ENCODE peak calls at places on chromosomes 3 and 15, in nine cellular contexts. G is T-helper 1 cell; C is effector memory CD8-positive, alpha-beta T cell; Y is EL; A is central memory CD4-positive, alpha-beta T cell; J is H7; H is AG04449; U is NCI-H1092; S is activated naive CD8-positive, alpha-beta T cell treated with anti-CD3 and anti-CD28 coated beads, Interleukin-2, amount 50 U/mL, for 16 hours. F is an unnamed sample.

GRCh38 chr3:192303235-192303634 is 424.1 kb downstream of the FGF12 start:
- DNase-seq in G (no peak), C (no peak), Y (no peak), A (no peak), J (peak; percentile 0), H (no peak), U (no peak), S (no peak), F (no peak)

GRCh38 chr3:78201066-78201465 is 1161.2 kb downstream of the ROBO2 start:
- DNase-seq in G (no peak), C (no peak), Y (no peak), A (no peak), J (no peak), H (no peak), U (no peak), S (no peak), F (no peak)

GRCh38 chr3:12187448-12188327 is 29.0 kb upstream of the TIMP4 start:
- DNase-seq in G (no peak), C (no peak), Y (peak; percentile 61), A (no peak), J (no peak), H (no peak), U (no peak), S (no peak), F (no peak)

GRCh38 chr15:57969355-57969754 is 96.2 kb downstream of the ALDH1A2 start:
- DNase-seq in G (no peak), C (no peak), Y (peak; percentile 21), A (no peak), J (peak; percentile 29), H (no peak), U (no peak), S (no peak), F (no peak)

GRCh38 chr15:72758195-72758594 is 25.4 kb downstream of the ADPGK start:
- DNase-seq in G (no peak), C (no peak), Y (peak; percentile 86), A (no peak), J (no peak), H (peak; percentile 94), U (no peak), S (no peak), F (no peak)

GRCh38 chr3:149481491-149481890 is 7.0 kb downstream of the TM4SF4 start:
- DNase-seq in G (no peak), C (no peak), Y (no peak), A (no peak), J (no peak), H (no peak), U (no peak), S (no peak), F (no peak)

GRCh38 chr3:126268866-126269265 is 88.3 kb downstream of the KLF15 start:
- DNase-seq in G (no peak), C (no peak), Y (no peak), A (no peak), J (no peak), H (no peak), U (no peak), S (no peak), F (no peak)

GRCh38 chr3:10941972-10942371 is 50.6 kb upstream of the SLC6A1 start:
- DNase-seq in G (no peak), C (peak; percentile 3), Y (no peak), A (no peak), J (peak; percentile 73), H (no peak), U (no peak), S (no peak), F (no peak)

GRCh38 chr3:189714991-189715961 is 84.1 kb downstream of the TP63 start:
- DNase-seq in G (no peak), C (no peak), Y (peak; percentile 91), A (no peak), J (no peak), H (peak; percentile 64), U (no peak), S (no peak), F (no peak)

GRCh38 chr3:100561459-100562158 is 47.8 kb upstream of the ADGRG7 start:
- DNase-seq in G (no peak), C (no peak), Y (peak; percentile 27), A (no peak), J (peak; percentile 52), H (peak; percentile 57), U (no peak), S (no peak), F (no peak)

GRCh38 chr15:41928100-41928499 is 34.2 kb upstream of the SPTBN5 start:
- DNase-seq in G (no peak), C (no peak), Y (no peak), A (no peak), J (no peak), H (no peak), U (no peak), S (no peak), F (no peak)

GRCh38 chr3:181699171-181699903 is 12.4 kb upstream of the SOX2 start:
- DNase-seq in G (no peak), C (no peak), Y (no peak), A (no peak), J (peak; percentile 60), H (no peak), U (no peak), S (no peak), F (no peak)

GRCh38 chr15:56918907-56919707 is 663 bp downstream of the TCF12 start:
- DNase-seq in G (peak; percentile 38), C (peak; percentile 66), Y (peak; percentile 66), A (peak; percentile 57), J (peak; percentile 81), H (no peak), U (peak; percentile 2), S (peak; percentile 23), F (no peak)

GRCh38 chr3:53941174-53941573 is 49.5 kb upstream of the SELENOK start:
- DNase-seq in G (no peak), C (no peak), Y (peak; percentile 67), A (no peak), J (no peak), H (no peak), U (no peak), S (no peak), F (no peak)

GRCh38 chr3:194003128-194004057 is 132.6 kb upstream of the HES1 start:
- DNase-seq in G (no peak), C (no peak), Y (peak; percentile 93), A (no peak), J (peak; percentile 79), H (peak; percentile 63), U (no peak), S (no peak), F (no peak)

GRCh38 chr15:96345560-96346389 is 15.3 kb downstream of the NR2F2 start:
- DNase-seq in G (no peak), C (no peak), Y (peak; percentile 64), A (no peak), J (peak; percentile 89), H (no peak), U (peak; percentile 12), S (no peak), F (no peak)

F was measured in NCI-H187 treated with DMSO at 0.1 percent for 48 hours.